ENCODE peak calls at places on chromosomes 1 and 21, in five cellular contexts. Q, U, O, X and C are unnamed samples.

GRCh38 chr1:30744060-30744756 is 13.4 kb downstream of the LAPTM5 start:
- DNase-seq in O (no peak), Q (no peak), X (peak; percentile 73), U (no peak), C (no peak)

GRCh38 chr1:223423641-223424233 is 30.5 kb downstream of the CCDC185 start:
- DNase-seq in O (no peak), U (no peak), Q (no peak), X (peak; percentile 20), C (no peak)

GRCh38 chr1:32372149-32372756 is 9.9 kb downstream of the TSSK3 start:
- DNase-seq in X (no peak), O (no peak), U (no peak), Q (no peak), C (no peak)

GRCh38 chr21:25512095-25513086 is 94.9 kb downstream of the MRPL39 start:
- DNase-seq in X (no peak), Q (peak; percentile 19), U (no peak), O (no peak), C (no peak)

GRCh38 chr1:30661311-30661710 is 62.1 kb downstream of the MATN1 start:
- DNase-seq in O (no peak), Q (no peak), U (no peak), X (no peak), C (no peak)

GRCh38 chr1:39754026-39754569 is 15.4 kb downstream of the PPIE start:
- DNase-seq in O (no peak), Q (no peak), U (no peak), X (peak; percentile 61), C (no peak)

GRCh38 chr1:63946866-63947491 is 173.2 kb downstream of the ROR1 start:
- DNase-seq in O (peak; percentile 31), U (no peak), X (no peak), Q (no peak), C (no peak)

GRCh38 chr21:41813226-41813625 is 46.4 kb upstream of the RIPK4 start:
- DNase-seq in U (no peak), X (no peak), Q (no peak), O (no peak), C (no peak)

GRCh38 chr1:207606362-207606755 is 38.6 kb upstream of the CR1L start:
- DNase-seq in X (no peak), U (no peak), Q (no peak), O (no peak), C (no peak)

GRCh38 chr1:1207254-1207902 is 986 bp upstream of the TNFRSF18 start:
- DNase-seq in Q (no peak), O (peak; percentile 10), U (no peak), X (no peak), C (no peak)

GRCh38 chr1:192709544-192709943 is 73.6 kb downstream of the RGS13 start:
- DNase-seq in X (peak; percentile 32), U (no peak), Q (no peak), O (no peak), C (no peak)

GRCh38 chr21:17388226-17388625 is 124.6 kb upstream of the CXADR start:
- DNase-seq in O (no peak), U (no peak), Q (no peak), X (no peak), C (no peak)

DNA sequence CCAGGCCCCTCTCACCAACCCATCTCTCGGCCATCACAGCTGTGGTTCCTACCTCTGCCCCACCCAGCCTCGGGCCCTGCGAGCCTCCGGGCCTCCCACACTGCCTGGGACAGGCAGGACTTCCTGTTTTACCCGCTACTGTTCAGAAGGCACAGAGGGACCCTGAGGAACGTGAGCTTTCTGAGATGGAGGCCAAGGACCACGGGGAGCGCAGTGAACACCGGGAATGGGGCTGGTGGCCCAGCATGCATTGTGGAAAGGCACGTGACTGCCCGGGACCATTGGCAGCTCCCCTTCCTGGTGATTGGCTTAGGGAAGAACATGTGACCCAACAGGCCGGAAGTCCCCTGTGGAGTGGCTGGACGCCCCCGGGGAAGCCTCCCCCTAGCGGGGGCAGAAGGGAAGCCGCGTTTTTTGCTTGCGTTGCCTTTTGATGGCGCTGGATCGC is 7.0 kb downstream of the S100B start:
- DNase-seq in O (no peak), U (no peak), Q (no peak), X (no peak), C (no peak)
- H3K9me3 ChIP-seq in O (peaks cover 22% of the 10 kb centered on the region), U (no peaks in the 10 kb centered on the region), Q (no peaks in the 10 kb centered on the region), X (peaks cover 6% of the 10 kb centered on the region), C (no peaks in the 10 kb centered on the region)

GRCh38 chr1:25033030-25033827 is 103.2 kb upstream of the RUNX3 start:
- DNase-seq in X (no peak), O (no peak), Q (no peak), U (no peak), C (no peak)

GRCh38 chr1:25035523-25036116 is 105.5 kb upstream of the RUNX3 start:
- DNase-seq in U (no peak), Q (no peak), X (no peak), O (no peak), C (no peak)

GRCh38 chr1:25036117-25036546 is 106.1 kb upstream of the RUNX3 start:
- DNase-seq in O (no peak), U (no peak), X (no peak), Q (no peak), C (no peak)

GRCh38 chr1:25033828-25034451 is 103.9 kb upstream of the RUNX3 start:
- DNase-seq in U (peak; percentile 55), Q (peak; percentile 40), X (no peak), O (peak; percentile 46), C (no peak)

GRCh38 chr1:25034736-25035522 is 104.9 kb upstream of the RUNX3 start:
- DNase-seq in O (no peak), X (no peak), U (no peak), Q (no peak), C (no peak)
- H3K36me3 ChIP-seq in O (no peaks in the 10 kb centered on the region), X (no peaks in the 10 kb centered on the region), U (no peaks in the 10 kb centered on the region), Q (no peaks in the 10 kb centered on the region), C (no peaks in the 10 kb centered on the region)

GRCh38 chr1:68232354-68233148 is at the start of gene WLS:
- DNase-seq in Q (peak; percentile 87), U (peak; percentile 73), O (peak; percentile 82), X (peak; percentile 80), C (peak; percentile 83)

GRCh38 chr1:68230901-68231626 is 1.3 kb downstream of the WLS start:
- DNase-seq in X (no peak), U (peak; percentile 32), O (peak; percentile 26), Q (peak; percentile 47), C (peak; percentile 48)

GRCh38 chr1:68233202-68233601 is 879 bp upstream of the WLS start:
- DNase-seq in Q (no peak), O (no peak), X (no peak), U (no peak), C (peak; percentile 9)

GRCh38 chr1:68229927-68230812 is 2.2 kb downstream of the WLS start:
- DNase-seq in Q (peak; percentile 47), U (no peak), X (peak; percentile 47), O (no peak), C (peak; percentile 27)

GRCh38 chr1:68231627-68232303 is 558 bp downstream of the WLS start:
- DNase-seq in Q (peak; percentile 68), U (peak; percentile 50), X (peak; percentile 77), O (peak; percentile 65), C (peak; percentile 70)
- H3K4me1 ChIP-seq in Q (no peaks in the 10 kb centered on the region), U (no peaks in the 10 kb centered on the region), X (peaks cover 6% of the 10 kb centered on the region), O (peaks cover 60% of the 10 kb centered on the region), C (peaks cover 20% of the 10 kb centered on the region)

DNA sequence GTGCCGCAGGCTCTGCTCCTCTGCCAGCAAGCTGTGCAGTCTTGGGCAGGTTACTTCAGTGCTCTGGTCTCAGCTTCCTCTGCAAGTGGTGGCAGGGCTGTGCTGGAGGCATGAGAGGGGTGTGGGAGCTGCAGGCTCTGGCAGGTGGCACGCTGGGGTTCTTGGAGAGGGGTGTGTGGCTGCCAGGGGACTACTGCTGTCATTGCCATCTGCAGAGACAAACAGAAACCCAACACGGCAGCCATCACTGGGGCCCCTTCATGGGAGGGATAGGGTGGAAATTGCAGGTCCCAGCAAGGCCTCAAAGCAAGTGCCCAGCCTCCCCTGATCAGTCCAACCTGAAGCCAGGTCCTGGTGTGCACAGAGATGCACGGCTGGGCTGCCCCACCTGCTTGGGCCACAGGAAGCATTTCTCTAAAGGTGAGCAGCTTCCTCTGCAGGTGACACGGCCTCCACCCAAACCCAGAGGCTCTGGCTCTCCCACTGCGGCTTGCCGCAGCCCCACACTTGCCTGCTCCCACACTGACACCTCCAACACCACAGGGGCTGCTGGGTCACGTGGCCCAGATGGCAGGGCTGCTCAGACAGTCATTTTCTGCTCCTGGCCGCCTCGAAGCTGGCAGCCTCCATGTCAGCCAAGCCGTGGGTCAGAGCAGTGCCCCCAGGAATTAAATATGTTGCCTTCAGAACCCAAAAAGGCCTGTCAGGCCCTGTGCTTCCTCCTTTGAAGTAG is 4.1 kb upstream of the COL6A2 start:
- DNase-seq in U (no peak), Q (no peak), O (no peak), X (no peak), C (no peak)
- H3K9me3 ChIP-seq in U (no peaks in the 10 kb centered on the region), Q (no peaks in the 10 kb centered on the region), O (peaks cover 3% of the 10 kb centered on the region), X (no peaks in the 10 kb centered on the region), C (peaks cover 2% of the 10 kb centered on the region)

DNA sequence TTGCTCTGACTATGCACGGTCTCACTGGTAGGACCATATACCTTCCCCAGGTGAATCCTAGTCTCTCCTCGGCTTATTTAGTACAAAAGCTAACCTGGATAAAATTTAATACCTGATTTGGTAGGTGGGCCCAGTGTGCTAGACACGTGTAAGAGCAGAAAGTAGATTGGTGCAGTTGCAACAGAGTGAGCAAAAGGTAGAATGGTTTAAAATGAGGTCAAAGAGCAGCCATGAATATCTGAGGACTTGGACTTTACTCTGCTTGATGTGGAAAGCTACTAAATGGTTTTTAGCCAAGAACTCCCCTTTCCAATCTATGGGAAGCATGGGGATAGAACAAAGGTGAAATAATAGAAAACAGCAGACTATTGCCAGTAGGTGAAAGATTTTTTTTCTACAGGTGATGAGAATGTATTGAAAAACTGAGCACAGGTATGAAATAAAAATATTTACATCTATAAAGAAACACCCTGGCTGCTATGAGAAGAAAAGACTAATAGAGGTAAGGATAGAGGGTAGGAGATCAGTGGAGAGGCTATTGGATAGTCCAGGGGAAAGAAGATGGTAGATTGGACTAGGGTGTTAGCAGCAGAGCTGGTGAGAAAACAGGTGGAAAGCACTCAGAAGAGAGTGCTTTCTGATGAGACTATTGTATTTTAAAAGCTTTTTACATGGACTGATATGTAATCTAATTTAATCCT is 61.3 kb upstream of the BCL9 start:
- DNase-seq in Q (no peak), O (no peak), X (no peak), U (no peak), C (no peak)
- H3K36me3 ChIP-seq in Q (no peaks in the 10 kb centered on the region), O (no peaks in the 10 kb centered on the region), X (no peaks in the 10 kb centered on the region), U (no peaks in the 10 kb centered on the region), C (no peaks in the 10 kb centered on the region)

GRCh38 chr1:57163789-57164188 is 198.0 kb upstream of the C8B start:
- DNase-seq in X (no peak), O (no peak), Q (no peak), U (no peak), C (no peak)

GRCh38 chr1:57164584-57164983 is 198.8 kb upstream of the C8B start:
- DNase-seq in O (no peak), X (no peak), U (no peak), Q (no peak), C (no peak)

GRCh38 chr1:57167997-57168396 is 202.2 kb upstream of the C8B start:
- DNase-seq in Q (no peak), X (no peak), O (no peak), U (no peak), C (no peak)

GRCh38 chr1:57163332-57163731 is 197.5 kb upstream of the C8B start:
- DNase-seq in O (no peak), X (no peak), U (no peak), Q (no peak), C (no peak)

DNA sequence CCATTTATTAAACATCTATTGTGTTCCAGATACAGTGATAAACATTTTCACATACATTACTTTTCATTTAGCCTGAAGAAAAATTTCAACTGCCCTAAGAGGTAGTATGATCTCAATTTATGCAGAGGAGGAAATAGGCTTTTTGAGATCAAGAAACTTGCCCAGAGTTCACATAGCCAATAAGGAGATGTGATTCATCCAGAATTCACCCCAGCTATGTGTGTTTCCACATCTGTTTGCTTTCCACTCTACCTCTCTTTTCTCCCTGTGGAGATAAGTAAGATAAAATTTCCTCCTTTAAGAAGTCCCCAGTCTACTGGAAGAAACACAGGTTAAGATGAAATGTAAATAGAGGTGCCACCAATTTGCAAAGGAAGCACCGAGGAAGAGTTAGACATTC is 199.7 kb upstream of the C8B start:
- DNase-seq in U (no peak), X (peak; percentile 44), Q (no peak), O (no peak), C (no peak)
- H3K4me1 ChIP-seq in U (no peaks in the 10 kb centered on the region), X (no peaks in the 10 kb centered on the region), Q (no peaks in the 10 kb centered on the region), O (peaks cover 6% of the 10 kb centered on the region), C (no peaks in the 10 kb centered on the region)